ENCODE peak calls at places on chromosomes 1 and 21, in five cellular contexts. Y is activated B cell treated with CpG ODN at 0.5 μM for 24 hours, K is T-helper 17 cell, Q is Right ventricle myocardium inferior, F is Peyer's patch. I is an unnamed sample.

GRCh38 chr1:212234431-212235298 is 50.5 kb upstream of the PPP2R5A start:
- DNase-seq in Q (no peak), Y (no peak), K (no peak), F (no peak), I (peak)

GRCh38 chr1:179079113-179079761 is 2.6 kb upstream of the TOR3A start:
- DNase-seq in Y (no peak), F (peak), Q (no peak), K (peak), I (peak)

GRCh38 chr1:4379451-4380175 is 274.8 kb upstream of the AJAP1 start:
- DNase-seq in K (no peak), Y (no peak), F (no peak), Q (no peak), I (no peak)

GRCh38 chr1:60699304-60699703 is 383.1 kb upstream of the NFIA start:
- DNase-seq in F (no peak), Q (no peak), Y (no peak), K (no peak), I (no peak)

GRCh38 chr1:13754003-13754402 is 54.0 kb downstream of the PRDM2 start:
- DNase-seq in Q (no peak), K (no peak), Y (no peak), F (no peak), I (peak)

GRCh38 chr1:53982034-53982761 is 35.8 kb downstream of the LDLRAD1 start:
- DNase-seq in K (no peak), Y (no peak), Q (no peak), F (no peak), I (no peak)

GRCh38 chr1:245105815-245106410 is 48.9 kb upstream of the KIF26B start:
- DNase-seq in Y (no peak), F (no peak), K (no peak), Q (no peak), I (no peak)

GRCh38 chr1:158516966-158517365 is 37.2 kb downstream of the OR6Y1 start:
- DNase-seq in K (no peak), Q (no peak), Y (no peak), F (no peak), I (no peak)

GRCh38 chr1:206714331-206715058 is 29.8 kb downstream of the MAPKAPK2 start:
- DNase-seq in Q (no peak), F (no peak), K (peak), Y (no peak), I (no peak)

GRCh38 chr1:234975122-234975940 is 153.3 kb downstream of the TOMM20 start:
- DNase-seq in F (no peak), Y (no peak), K (no peak), Q (no peak), I (no peak)

GRCh38 chr21:32921632-32922230 is 104.0 kb upstream of the OLIG2 start:
- DNase-seq in Q (peak), K (no peak), F (peak), Y (peak), I (peak)

GRCh38 chr1:116982319-116983004 is 19.1 kb upstream of the CD101 start:
- DNase-seq in K (no peak), F (no peak), Q (no peak), Y (no peak), I (no peak)

GRCh38 chr1:215793210-215793609 is 226.1 kb downstream of the KCTD3 start:
- DNase-seq in K (no peak), F (no peak), Y (no peak), Q (no peak), I (no peak)

GRCh38 chr1:166172106-166172505 is 5.3 kb upstream of the FAM78B start:
- DNase-seq in Q (no peak), Y (no peak), K (no peak), F (no peak), I (no peak)

GRCh38 chr1:175313672-175314225 is 121.2 kb upstream of the KIAA0040 start:
- DNase-seq in F (no peak), Q (no peak), Y (no peak), K (no peak), I (no peak)

GRCh38 chr21:36125513-36126121 is 9.3 kb upstream of the CBR3 start:
- DNase-seq in Y (no peak), F (peak), K (no peak), Q (no peak), I (peak)

GRCh38 chr1:93172778-93173177 is 7.4 kb downstream of the TMED5 start:
- DNase-seq in Q (no peak), Y (no peak), F (no peak), K (no peak), I (no peak)

GRCh38 chr1:169601096-169601881 is 15.0 kb upstream of the F5 start:
- DNase-seq in Y (no peak), F (no peak), K (no peak), Q (no peak), I (peak)

GRCh38 chr1:165895451-165895871 is 68.0 kb downstream of the UCK2 start:
- DNase-seq in Y (no peak), F (no peak), K (no peak), Q (no peak), I (no peak)

GRCh38 chr1:16348414-16349182 is 3.7 kb downstream of the FBXO42 start:
- DNase-seq in Y (no peak), K (no peak), F (no peak), Q (peak), I (no peak)

GRCh38 chr1:147849097-147849873 is 53.3 kb upstream of the GJA8 start:
- DNase-seq in K (no peak), Y (no peak), Q (no peak), F (no peak), I (no peak)

I was measured in GM10248.